ENCODE peak calls at places on chromosome 19, in ten cellular contexts. F is tibial artery, W is Panc1, K is SJSA1, I is cardiac muscle cell, H is adrenal gland, T is neuronal stem cell, B is heart right ventricle, S is gastrocnemius medialis, R is heart left ventricle. Y is an unnamed sample. For H3K4me1 and H3K27me3, the result is how much of the 10 kb centered on the place peaks cover.

GRCh38 chr19:31676271-31677004 is 327.2 kb upstream of the TSHZ3 start:
- DNase-seq in K (peak), I (peak), W (no peak), H (peak), R (no peak), F (no peak), S (no peak), B (no peak), T (no peak), Y (no peak)

GRCh38 chr19:34676697-34677385 is at the start of gene SCGB2B2:
- DNase-seq in R (peak), W (no peak), B (no peak), T (no peak), H (no peak), I (no peak), F (no peak), K (peak), S (no peak), Y (no peak)

GRCh38 chr19:2475018-2475701 is 767 bp upstream of the GADD45B start:
- DNase-seq in R (peak), B (peak), I (peak), T (no peak), W (no peak), F (peak), H (peak), K (peak), S (peak), Y (no peak)

GRCh38 chr19:54947381-54947780 is at the start of gene NLRP7:
- DNase-seq in B (no peak), S (no peak), F (no peak), R (no peak), T (no peak), W (no peak), I (no peak), H (no peak), K (no peak), Y (no peak)

GRCh38 chr19:7382694-7383093 is 34.0 kb downstream of the ARHGEF18 start:
- DNase-seq in R (no peak), S (no peak), F (no peak), K (no peak), H (no peak), W (no peak), B (no peak), I (no peak), T (no peak), Y (no peak)

GRCh38 chr19:15101479-15102082 is 5.6 kb upstream of the SYDE1 start:
- DNase-seq in W (peak), F (no peak), T (no peak), S (no peak), K (no peak), B (no peak), H (peak), I (peak), R (no peak), Y (no peak)

GRCh38 chr19:6273701-6274601 is 5.8 kb downstream of the MLLT1 start:
- DNase-seq in K (peak), B (peak), I (peak), S (peak), T (no peak), R (peak), F (peak), W (no peak), H (peak), Y (no peak)

GRCh38 chr19:10193666-10194499 is 870 bp downstream of the DNMT1 start:
- DNase-seq in H (no peak), W (no peak), R (peak), B (no peak), S (no peak), I (peak), K (peak), F (peak), T (peak), Y (no peak)

GRCh38 chr19:53511933-53512374 is 26.0 kb upstream of the ZNF331 start:
- DNase-seq in W (peak), T (peak), F (peak), K (no peak), H (peak), I (peak), S (peak), B (peak), R (peak), Y (no peak)

GRCh38 chr19:3176715-3177501 is 1.7 kb upstream of the S1PR4 start:
- DNase-seq in H (no peak), S (no peak), K (peak), T (no peak), F (no peak), R (no peak), I (no peak), B (no peak), W (no peak), Y (no peak)

GRCh38 chr19:6217752-6218403 is 61.9 kb downstream of the MLLT1 start:
- DNase-seq in T (no peak), B (no peak), W (no peak), H (no peak), K (no peak), R (no peak), I (no peak), F (no peak), S (no peak), Y (no peak)

GRCh38 chr19:389935-390289 is 19.0 kb downstream of the C2CD4C start:
- DNase-seq in F (no peak), W (no peak), S (no peak), I (no peak), T (no peak), R (no peak), K (no peak), B (no peak), H (no peak), Y (no peak)

GRCh38 chr19:14450168-14450874 is 17.2 kb downstream of the PKN1 start:
- DNase-seq in K (peak), F (no peak), B (peak), T (no peak), I (no peak), W (no peak), S (no peak), H (no peak), R (peak), Y (no peak)

GRCh38 chr19:37014456-37014855 is 63.8 kb upstream of the ZNF420 start:
- DNase-seq in F (no peak), S (no peak), R (no peak), I (no peak), W (no peak), T (no peak), B (no peak), K (no peak), H (no peak), Y (no peak)

DNA sequence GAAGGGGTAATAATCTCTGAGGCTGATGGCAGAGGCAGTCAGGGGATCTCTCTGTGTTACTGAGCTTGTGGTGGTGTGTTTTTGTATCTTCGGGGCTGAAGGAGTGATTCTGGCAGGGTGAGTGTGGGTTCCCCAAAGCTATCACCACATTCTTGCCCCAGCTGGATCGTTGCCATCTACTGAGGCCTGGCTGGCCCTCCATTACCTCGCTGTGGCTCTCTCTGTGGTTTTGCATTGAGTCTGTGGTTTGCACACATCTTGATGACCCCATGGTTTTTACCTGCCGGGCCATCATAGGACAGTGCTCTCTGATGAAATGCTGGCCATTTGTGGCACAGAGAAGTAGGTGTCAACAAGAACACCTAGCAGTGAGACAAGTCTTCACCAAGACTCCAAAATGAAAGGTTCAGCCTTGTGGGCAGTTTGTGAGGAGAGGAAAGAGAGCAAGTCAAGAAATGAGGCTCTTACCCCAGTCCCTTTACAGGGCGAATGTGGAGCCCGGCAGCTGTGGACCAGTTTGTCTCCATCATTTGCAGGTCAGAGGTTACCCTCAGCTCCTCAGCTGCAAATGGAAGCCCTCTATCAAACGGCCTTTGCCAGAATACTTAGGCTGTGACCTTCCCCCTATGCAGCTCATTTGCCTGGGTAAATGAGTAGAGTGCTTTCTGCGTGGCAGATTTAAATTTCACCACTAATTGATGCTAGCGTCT is 69.0 kb upstream of the NPAS1 start:
- DNase-seq in H (no peak), T (no peak), F (no peak), W (no peak), I (no peak), R (no peak), K (no peak), S (no peak), B (no peak), Y (no peak)
- H3K4me1 ChIP-seq in H (under half), T (under half), F (half or more), W (under half), I (under half), R (half or more), K (half or more), S (half or more), B (half or more), Y (under half)

GRCh38 chr19:51786651-51787494 is 8.1 kb upstream of the FPR3 start:
- DNase-seq in H (no peak), W (no peak), S (no peak), B (no peak), R (no peak), T (no peak), F (no peak), K (no peak), I (no peak), Y (no peak)
- H3K27me3 ChIP-seq in H (under half), W (under half), S (under half), B (under half), R (under half), T (under half), F (under half), K (under half), I (under half), Y (under half)

GRCh38 chr19:18580311-18580710 is 8.3 kb upstream of the REX1BD start:
- DNase-seq in I (no peak), B (no peak), H (no peak), W (no peak), K (no peak), S (no peak), F (no peak), T (no peak), R (no peak), Y (no peak)
- H3K4me1 ChIP-seq in I (under half), B (under half), H (under half), W (under half), K (under half), S (under half), F (under half), T (under half), R (under half), Y (under half)

GRCh38 chr19:41936961-41937360 is 8.7 kb upstream of the ERFL start:
- DNase-seq in F (no peak), S (no peak), H (no peak), B (no peak), R (no peak), T (no peak), W (no peak), I (no peak), K (no peak), Y (no peak)

GRCh38 chr19:41937525-41937924 is 9.3 kb upstream of the ERFL start:
- DNase-seq in F (no peak), B (no peak), T (no peak), I (no peak), K (no peak), W (no peak), S (no peak), H (no peak), R (no peak), Y (no peak)

GRCh38 chr19:41934849-41935374 is 6.7 kb upstream of the ERFL start:
- DNase-seq in S (peak), K (peak), T (peak), I (peak), B (peak), R (peak), F (peak), H (peak), W (peak), Y (no peak)

GRCh38 chr19:41936416-41936850 is 8.2 kb upstream of the ERFL start:
- DNase-seq in K (no peak), W (no peak), S (no peak), T (no peak), I (no peak), H (no peak), F (no peak), B (no peak), R (no peak), Y (no peak)

GRCh38 chr19:41935781-41936415 is 7.6 kb upstream of the ERFL start:
- DNase-seq in H (no peak), B (no peak), F (no peak), W (no peak), I (no peak), K (no peak), S (no peak), R (no peak), T (no peak), Y (no peak)
- H3K27me3 ChIP-seq in H (under half), B (half or more), F (under half), W (under half), I (half or more), K (half or more), S (half or more), R (under half), T (half or more), Y (under half)

GRCh38 chr19:33159149-33159548 is 27.2 kb downstream of the WDR88 start:
- DNase-seq in T (no peak), F (no peak), W (no peak), R (no peak), I (no peak), S (no peak), B (no peak), H (no peak), K (no peak), Y (no peak)

GRCh38 chr19:33158365-33158764 is 26.5 kb downstream of the WDR88 start:
- DNase-seq in F (no peak), K (no peak), I (no peak), S (no peak), B (no peak), T (no peak), W (no peak), H (no peak), R (no peak), Y (no peak)

GRCh38 chr19:33157906-33158305 is 26.0 kb downstream of the WDR88 start:
- DNase-seq in S (no peak), W (no peak), F (no peak), H (no peak), I (no peak), T (no peak), B (no peak), K (no peak), R (no peak), Y (no peak)

GRCh38 chr19:33159893-33160292 is 28.0 kb downstream of the WDR88 start:
- DNase-seq in R (no peak), K (no peak), H (no peak), S (no peak), W (no peak), B (no peak), F (no peak), T (no peak), I (no peak), Y (no peak)

DNA sequence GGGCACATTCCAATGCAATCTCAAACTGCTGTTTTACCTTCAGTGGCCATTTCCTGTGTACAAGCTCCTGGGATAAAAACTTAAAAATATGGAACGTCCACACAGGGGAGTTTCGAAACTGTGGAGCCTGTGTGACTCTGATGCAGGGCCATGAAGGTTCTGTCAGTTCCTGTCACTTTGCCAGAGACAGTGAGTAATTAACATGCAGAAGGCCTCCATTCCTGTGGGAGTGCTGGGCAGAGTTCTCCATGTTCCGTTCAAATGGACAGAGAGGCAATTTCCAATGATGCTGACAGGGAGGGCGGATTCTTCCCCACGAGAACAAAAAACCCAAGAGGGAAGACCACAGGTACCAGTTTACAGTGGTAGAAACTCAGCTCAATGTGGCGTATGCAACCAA is 24.4 kb downstream of the WDR88 start:
- DNase-seq in K (no peak), I (peak), F (no peak), B (no peak), R (no peak), T (no peak), H (no peak), W (no peak), S (no peak), Y (no peak)
- H3K4me1 ChIP-seq in K (under half), I (under half), F (under half), B (under half), R (under half), T (under half), H (under half), W (under half), S (under half), Y (under half)

GRCh38 chr19:51156710-51157109 is 14.6 kb downstream of the SIGLEC7 start:
- DNase-seq in T (no peak), W (no peak), R (no peak), F (no peak), H (no peak), B (no peak), I (no peak), K (no peak), S (no peak), Y (no peak)

GRCh38 chr19:51161266-51161665 is 19.2 kb downstream of the SIGLEC7 start:
- DNase-seq in S (no peak), F (no peak), R (no peak), I (no peak), K (no peak), T (no peak), H (no peak), W (no peak), B (no peak), Y (no peak)

GRCh38 chr19:51157265-51157664 is 15.2 kb downstream of the SIGLEC7 start:
- DNase-seq in H (no peak), I (no peak), T (no peak), K (no peak), W (no peak), R (no peak), S (no peak), B (no peak), F (no peak), Y (no peak)

GRCh38 chr19:51159656-51160055 is 17.6 kb downstream of the SIGLEC7 start:
- DNase-seq in R (no peak), T (no peak), F (no peak), K (no peak), B (no peak), I (no peak), W (no peak), H (no peak), S (no peak), Y (no peak)

GRCh38 chr19:51158474-51159129 is 16.5 kb downstream of the SIGLEC7 start:
- DNase-seq in F (peak), S (no peak), H (peak), I (peak), K (peak), W (peak), T (peak), R (no peak), B (peak), Y (no peak)
- H3K27me3 ChIP-seq in F (under half), S (under half), H (under half), I (under half), K (under half), W (under half), T (under half), R (under half), B (under half), Y (under half)

DNA sequence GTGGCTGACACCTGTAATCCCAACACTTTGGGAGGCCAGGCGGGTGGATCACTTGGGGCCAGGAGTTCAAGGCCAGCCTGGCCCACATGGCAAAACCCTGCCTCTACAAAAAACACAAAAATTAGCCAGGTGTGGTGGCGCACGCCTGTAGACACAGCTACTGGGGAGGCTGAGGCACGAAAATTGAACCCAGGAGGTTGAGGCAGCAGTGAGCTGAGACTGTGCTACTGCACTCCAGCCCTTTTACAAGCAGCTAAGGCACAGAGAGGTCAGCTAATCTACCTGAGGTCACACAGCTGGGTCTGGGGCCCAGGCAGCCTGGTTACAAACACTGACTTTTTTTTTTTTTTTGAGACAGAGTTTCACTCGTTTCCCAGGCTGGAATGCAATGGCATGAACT is 27.2 kb downstream of the MED26 start:
- DNase-seq in F (no peak), I (no peak), R (no peak), B (no peak), H (no peak), K (no peak), S (no peak), T (no peak), W (no peak), Y (no peak)
- H3K4me1 ChIP-seq in F (half or more), I (under half), R (half or more), B (half or more), H (under half), K (under half), S (half or more), T (under half), W (under half), Y (half or more)

GRCh38 chr19:40510526-40511115 is 43.8 kb downstream of the SPTBN4 start:
- DNase-seq in K (peak), H (no peak), I (no peak), F (no peak), R (no peak), T (no peak), W (no peak), S (no peak), B (no peak), Y (no peak)
- H3K27me3 ChIP-seq in K (under half), H (under half), I (half or more), F (under half), R (under half), T (half or more), W (under half), S (under half), B (under half), Y (under half)

DNA sequence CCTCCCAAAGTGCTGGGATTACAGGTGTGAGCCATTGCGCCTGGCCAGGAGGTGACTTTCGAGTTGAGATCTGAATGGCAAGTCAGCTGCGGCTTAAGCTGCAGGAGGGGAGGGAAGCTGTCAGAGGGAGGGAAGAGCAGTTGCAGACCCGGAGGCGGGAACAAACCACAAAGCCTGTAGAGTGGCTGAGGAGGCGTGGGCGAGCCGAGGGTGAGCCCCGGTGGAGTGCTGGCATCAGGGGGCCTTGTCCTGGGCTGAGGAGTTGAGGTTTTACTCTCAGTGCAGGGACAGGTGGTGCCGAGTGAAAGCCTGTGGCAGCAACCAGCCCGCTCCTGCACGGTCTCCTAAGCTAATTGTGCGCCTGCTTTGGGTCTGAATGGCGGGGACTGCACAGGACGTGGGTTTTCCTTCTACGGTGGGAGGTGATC is 24.2 kb downstream of the PPP1R37 start:
- DNase-seq in S (no peak), H (no peak), R (no peak), W (no peak), F (no peak), K (no peak), I (peak), B (no peak), T (no peak), Y (no peak)
- H3K4me1 ChIP-seq in S (under half), H (under half), R (under half), W (under half), F (under half), K (under half), I (under half), B (under half), T (under half), Y (under half)